ENCODE peak calls at places on chromosomes 7 and 10, in seven cellular contexts. Y, G, F, P, Z, L and M are unnamed samples.

GRCh38 chr10:12796431-12797185 is 204.9 kb downstream of the CCDC3 start:
- DNase-seq in L (no peak), Z (no peak), G (no peak), F (no peak), P (no peak), Y (no peak), M (no peak)

GRCh38 chr10:4046030-4046429 is 261.0 kb upstream of the KLF6 start:
- DNase-seq in G (no peak), F (no peak), Y (no peak), Z (no peak), P (no peak), L (no peak), M (no peak)

GRCh38 chr10:92689663-92690210 is at the start of gene HHEX:
- DNase-seq in G (peak), Y (no peak), Z (peak), L (peak), F (peak), P (no peak), M (peak)

GRCh38 chr10:76738991-76739390 is 898.6 kb downstream of the KCNMA1 start:
- DNase-seq in Y (no peak), F (no peak), P (no peak), Z (no peak), G (no peak), L (no peak), M (no peak)

GRCh38 chr7:107830410-107830809 is 27.4 kb upstream of the SLC26A3 start:
- DNase-seq in G (no peak), L (no peak), F (no peak), P (no peak), Z (no peak), Y (no peak), M (no peak)

GRCh38 chr10:103643381-103643780 is 149.9 kb downstream of the NEURL1 start:
- DNase-seq in Y (no peak), P (no peak), F (no peak), L (no peak), Z (no peak), G (no peak), M (no peak)

GRCh38 chr10:120456626-120457430 is at the start of gene PLPP4:
- DNase-seq in G (no peak), Y (no peak), F (no peak), L (peak), P (no peak), Z (no peak), M (no peak)

GRCh38 chr7:84232653-84233052 is 38.1 kb upstream of the SEMA3A start:
- DNase-seq in Z (no peak), P (no peak), Y (no peak), F (no peak), L (peak), G (no peak), M (peak)

GRCh38 chr7:40706829-40707228 is 572.0 kb downstream of the SUGCT start:
- DNase-seq in L (no peak), P (no peak), Z (no peak), G (no peak), Y (no peak), F (no peak), M (no peak)

GRCh38 chr7:92177362-92177761 is 1.6 kb downstream of the LRRD1 start:
- DNase-seq in P (no peak), F (no peak), Z (no peak), Y (no peak), G (no peak), L (peak), M (peak)

GRCh38 chr7:7820409-7820808 is 102.0 kb upstream of the RPA3 start:
- DNase-seq in Z (no peak), P (no peak), G (no peak), Y (no peak), F (no peak), L (no peak), M (no peak)

GRCh38 chr7:76280408-76280807 is 22.1 kb upstream of the HSPB1 start:
- DNase-seq in L (no peak), F (no peak), Z (no peak), G (no peak), Y (no peak), P (no peak), M (no peak)

GRCh38 chr10:4623200-4623599 is 202.8 kb upstream of the AKR1E2 start:
- DNase-seq in G (no peak), L (no peak), Z (no peak), P (no peak), F (no peak), Y (no peak), M (no peak)

GRCh38 chr7:15686957-15687644 is 618 bp upstream of the MEOX2 start:
- DNase-seq in Y (no peak), F (no peak), Z (no peak), L (no peak), P (no peak), G (no peak), M (no peak)

GRCh38 chr7:2757904-2758672 is 70.1 kb downstream of the AMZ1 start:
- DNase-seq in Z (peak), G (peak), L (peak), Y (no peak), F (peak), P (no peak), M (peak)

GRCh38 chr10:17961551-17962422 is 10.1 kb downstream of the SLC39A12 start:
- DNase-seq in L (peak), P (no peak), Z (no peak), F (no peak), G (no peak), Y (no peak), M (peak)

GRCh38 chr10:119505588-119506315 is 36.8 kb downstream of the RGS10 start:
- DNase-seq in G (peak), P (no peak), Z (no peak), Y (no peak), L (no peak), F (no peak), M (no peak)

GRCh38 chr7:147509052-147509480 is 1081.5 kb upstream of the C7orf33 start:
- DNase-seq in Z (no peak), Y (no peak), F (no peak), L (peak), P (no peak), G (no peak), M (peak)

GRCh38 chr10:87931836-87932230 is 68.4 kb downstream of the PTEN start:
- DNase-seq in L (no peak), F (no peak), Z (no peak), G (no peak), P (no peak), Y (no peak), M (peak)

GRCh38 chr10:130396044-130396443 is 259.9 kb downstream of the GLRX3 start:
- DNase-seq in F (peak), G (no peak), L (no peak), Y (no peak), Z (no peak), P (no peak), M (no peak)

GRCh38 chr7:139617074-139617473 is 93.6 kb downstream of the CLEC2L start:
- DNase-seq in F (no peak), P (no peak), G (no peak), Z (no peak), L (no peak), Y (no peak), M (no peak)

GRCh38 chr10:113617086-113617485 is 46.8 kb downstream of the NRAP start:
- DNase-seq in P (no peak), F (no peak), G (no peak), Z (no peak), Y (no peak), L (no peak), M (no peak)

GRCh38 chr7:17769918-17770317 is 170.4 kb downstream of the SNX13 start:
- DNase-seq in G (peak), L (peak), Z (peak), P (no peak), Y (no peak), F (peak), M (peak)

GRCh38 chr10:33229252-33229943 is 105.1 kb downstream of the NRP1 start:
- DNase-seq in F (no peak), Y (no peak), G (no peak), Z (no peak), P (no peak), L (peak), M (peak)

GRCh38 chr10:91652364-91652763 is 19.5 kb upstream of the PPP1R3C start:
- DNase-seq in P (no peak), Z (no peak), L (peak), F (no peak), G (no peak), Y (no peak), M (peak)

GRCh38 chr10:132870426-132870825 is 71.9 kb downstream of the CFAP46 start:
- DNase-seq in G (no peak), P (no peak), Z (no peak), Y (no peak), F (peak), L (no peak), M (no peak)

GRCh38 chr10:127322286-127322685 is 125.9 kb upstream of the INSYN2A start:
- DNase-seq in F (no peak), Z (no peak), P (no peak), G (no peak), Y (no peak), L (no peak), M (peak)

DNA sequence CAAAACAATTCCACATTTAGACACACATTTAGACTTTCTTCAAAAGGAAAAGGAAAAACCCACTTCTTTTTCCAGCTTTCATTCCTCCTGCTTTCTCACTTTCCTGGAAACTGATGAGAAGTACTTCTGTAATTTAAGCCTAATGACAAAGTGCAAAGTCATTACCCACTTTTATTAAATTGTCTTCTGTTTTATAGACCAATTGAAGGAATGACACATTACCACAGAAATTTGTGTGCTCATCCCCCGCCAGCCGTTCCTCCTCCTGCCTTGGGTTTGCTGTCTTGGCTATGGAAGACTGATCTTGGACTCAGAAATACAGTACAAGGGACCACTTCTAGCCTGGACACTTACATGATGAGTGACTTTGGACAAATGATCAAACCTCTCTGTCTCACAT is 717.8 kb downstream of the SORCS3 start:
- DNase-seq in F (no peak), Y (no peak), G (no peak), Z (no peak), P (no peak), L (no peak), M (no peak)
- TF ChIP-seq CTCF in F (no peak), Y (no peak), G (no peak), Z (no peak), P (no peak), L (no peak), M (no peak)

GRCh38 chr10:5887641-5888040 is 2.1 kb downstream of the ANKRD16 start:
- DNase-seq in G (no peak), F (peak), Y (no peak), L (no peak), Z (no peak), P (no peak), M (no peak)
- H3K4me3 ChIP-seq in G (no peak), F (no peak), Y (no peak), L (no peak), Z (no peak), P (no peak), M (peak)

GRCh38 chr10:24249829-24250415 is 41.0 kb downstream of the KIAA1217 start:
- DNase-seq in G (no peak), F (no peak), Z (no peak), L (peak), P (no peak), Y (no peak), M (peak)
- TF ChIP-seq CTCF in G (no peak), F (no peak), Z (no peak), L (no peak), P (no peak), Y (no peak), M (no peak)

GRCh38 chr10:45420453-45421192 is 46.6 kb downstream of the ALOX5 start:
- DNase-seq in Z (peak), Y (no peak), L (peak), F (peak), P (peak), G (peak), M (peak)
- H3K4me3 ChIP-seq in Z (no peak), Y (peak), L (no peak), F (no peak), P (peak), G (peak), M (no peak)

GRCh38 chr7:38273286-38273995 is at the start of gene TARP:
- DNase-seq in Z (peak), Y (no peak), L (no peak), P (no peak), G (no peak), F (no peak), M (no peak)
- TF ChIP-seq CTCF in Z (no peak), Y (no peak), L (no peak), P (no peak), G (no peak), F (no peak), M (no peak)

GRCh38 chr7:777679-778078 is 50.6 kb upstream of the PRKAR1B start:
- DNase-seq in L (no peak), Z (no peak), Y (no peak), G (no peak), F (no peak), P (no peak), M (no peak)
- H3K4me3 ChIP-seq in L (no peak), Z (no peak), Y (no peak), G (no peak), F (no peak), P (no peak), M (no peak)

GRCh38 chr7:26090927-26091519 is 61.0 kb upstream of the NFE2L3 start:
- DNase-seq in F (no peak), L (peak), P (no peak), G (no peak), Y (no peak), Z (peak), M (peak)
- TF ChIP-seq CTCF in F (peak), L (peak), P (peak), G (peak), Y (peak), Z (peak), M (peak)

GRCh38 chr7:134992626-134993179 is 6.4 kb downstream of the AGBL3 start:
- DNase-seq in G (peak), Z (no peak), F (no peak), L (peak), P (no peak), Y (no peak), M (no peak)
- H3K4me3 ChIP-seq in G (peak), Z (no peak), F (no peak), L (no peak), P (no peak), Y (no peak), M (no peak)

DNA sequence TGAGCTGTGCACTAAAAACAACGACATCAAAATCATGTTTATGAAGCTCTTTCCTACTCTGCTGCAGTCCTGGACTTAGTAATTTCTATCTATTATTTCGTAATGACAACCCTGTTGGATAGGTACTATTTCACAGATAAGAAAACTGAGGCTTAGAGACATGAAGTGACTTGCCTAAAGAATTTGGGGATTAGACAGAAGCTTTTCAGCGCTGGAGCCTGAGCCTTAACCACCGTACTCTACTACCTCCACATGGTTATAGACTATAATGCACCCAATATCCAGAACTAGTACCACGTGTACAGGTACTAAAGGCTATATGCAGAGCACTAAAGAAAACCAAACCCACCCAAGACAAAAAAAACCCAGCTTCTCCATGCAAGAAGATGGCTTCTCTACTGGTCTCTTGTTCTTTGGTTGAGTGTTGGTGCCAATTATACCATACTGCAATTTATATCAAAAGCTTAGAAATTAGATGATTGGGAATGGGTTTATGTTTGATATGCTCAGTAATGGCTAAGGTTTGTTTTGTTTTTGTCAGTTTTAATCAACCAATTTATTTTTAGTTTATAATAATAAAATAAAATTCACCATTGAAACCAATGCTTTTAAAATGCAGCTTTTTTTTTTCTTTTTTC is 6.5 kb upstream of the SNX10 start:
- DNase-seq in Z (no peak), P (no peak), L (no peak), F (no peak), Y (no peak), G (no peak), M (no peak)
- TF ChIP-seq CTCF in Z (no peak), P (no peak), L (no peak), F (peak), Y (no peak), G (peak), M (peak)

DNA sequence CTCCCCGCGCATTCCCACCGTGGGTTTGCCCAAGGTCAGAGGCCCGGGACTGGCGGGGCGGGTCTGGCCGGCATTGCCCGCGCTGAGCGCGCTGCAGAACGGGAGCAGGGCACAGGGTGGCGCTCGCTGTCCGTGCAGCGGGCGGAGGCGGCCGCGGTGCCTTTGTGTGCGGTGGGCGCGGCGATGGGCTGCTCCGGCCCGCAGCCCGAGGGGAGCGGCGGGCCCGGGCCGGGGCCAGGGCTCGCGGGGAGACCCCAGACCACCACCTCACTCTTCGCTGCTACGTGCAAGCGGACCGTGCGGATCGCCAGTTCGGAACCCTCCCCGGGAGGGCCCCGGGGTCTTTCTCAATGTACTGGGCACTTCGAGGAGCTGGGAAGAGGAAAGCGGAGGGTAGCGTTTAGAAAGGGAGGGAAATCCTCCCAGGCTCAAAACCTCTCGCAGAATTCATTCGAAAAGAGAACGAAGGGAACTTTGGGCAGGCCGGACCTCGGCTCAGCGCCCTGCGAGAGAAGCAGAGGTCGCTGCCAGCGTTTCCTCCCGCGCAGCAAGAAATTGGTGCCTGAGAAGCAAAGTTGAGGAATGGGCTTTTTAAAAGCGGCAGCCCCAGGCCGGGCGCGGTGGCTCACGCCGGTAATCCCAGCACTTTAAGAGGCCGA is 8.5 kb downstream of the SP8 start:
- DNase-seq in Z (no peak), P (no peak), F (no peak), L (peak), Y (no peak), G (no peak), M (no peak)
- H3K4me3 ChIP-seq in Z (peak), P (peak), F (peak), L (peak), Y (peak), G (no peak), M (peak)